ENCODE peak calls at places on chromosome X, in seven cellular contexts. Q, N, R, F, H, Y and O are unnamed samples. For H3K27me3, the result is how much of the 10 kb centered on the place peaks cover.

GRCh38 chrX:150084474-150085229 is 146.4 kb upstream of the EOLA2 start:
- DNase-seq in H (no peak), R (no peak), N (no peak), F (no peak), Q (no peak), Y (no peak), O (no peak)

GRCh38 chrX:46876901-46877300 is 35.3 kb upstream of the JADE3 start:
- DNase-seq in R (no peak), F (no peak), H (no peak), Q (no peak), N (no peak), Y (no peak), O (no peak)

GRCh38 chrX:54012830-54013500 is 31.3 kb downstream of the PHF8 start:
- DNase-seq in N (no peak), F (no peak), Q (no peak), Y (no peak), H (no peak), R (no peak), O (no peak)

GRCh38 chrX:150219374-150220185 is 143.5 kb upstream of the MAMLD1 start:
- DNase-seq in Y (no peak), F (no peak), H (no peak), N (no peak), R (no peak), Q (no peak), O (no peak)

GRCh38 chrX:42269186-42269585 is 345.8 kb upstream of the CASK start:
- DNase-seq in H (no peak), R (no peak), N (no peak), Q (no peak), Y (no peak), F (no peak), O (no peak)

GRCh38 chrX:149074429-149074828 is 430.7 kb downstream of the IDS start:
- DNase-seq in N (no peak), R (no peak), H (no peak), Q (no peak), Y (peak), F (no peak), O (no peak)

GRCh38 chrX:72080150-72080549 is 51.6 kb downstream of the RTL5 start:
- DNase-seq in N (no peak), Y (no peak), Q (no peak), F (no peak), H (no peak), R (no peak), O (no peak)

GRCh38 chrX:21645437-21646220 is 12.5 kb downstream of the KLHL34 start:
- DNase-seq in N (no peak), H (no peak), F (no peak), R (no peak), Q (no peak), Y (no peak), O (no peak)

GRCh38 chrX:19904778-19905367 is 17.5 kb upstream of the SH3KBP1 start:
- DNase-seq in R (peak), Y (no peak), H (no peak), N (no peak), F (no peak), Q (no peak), O (no peak)

GRCh38 chrX:12153741-12154140 is 15.5 kb downstream of the FRMPD4 start:
- DNase-seq in Y (no peak), F (no peak), H (no peak), Q (no peak), R (no peak), N (no peak), O (no peak)

GRCh38 chrX:40327085-40327484 is 229.3 kb upstream of the BCOR start:
- DNase-seq in R (no peak), Y (no peak), N (no peak), H (no peak), Q (no peak), F (no peak), O (no peak)

GRCh38 chrX:21131786-21132185 is 242.4 kb upstream of the CNKSR2 start:
- DNase-seq in Y (no peak), N (no peak), H (no peak), F (no peak), Q (no peak), R (no peak), O (no peak)

GRCh38 chrX:36986231-36986630 is 21.9 kb upstream of the FAM47C start:
- DNase-seq in H (no peak), Q (no peak), Y (no peak), F (no peak), R (no peak), N (no peak), O (no peak)

GRCh38 chrX:139811942-139812629 is 104.1 kb upstream of the MCF2 start:
- DNase-seq in N (no peak), R (no peak), F (no peak), Q (no peak), H (no peak), Y (no peak), O (no peak)

GRCh38 chrX:13339607-13340006 is 19.8 kb upstream of the ATXN3L start:
- DNase-seq in R (no peak), Q (no peak), N (no peak), H (no peak), Y (no peak), F (peak), O (no peak)

GRCh38 chrX:122187065-122187464 is 997.0 kb upstream of the GRIA3 start:
- DNase-seq in H (no peak), N (no peak), R (no peak), Q (no peak), Y (no peak), F (no peak), O (no peak)

GRCh38 chrX:53445977-53446376 is 11.8 kb upstream of the HSD17B10 start:
- DNase-seq in F (peak), Q (no peak), H (peak), N (no peak), Y (no peak), R (peak), O (no peak)

GRCh38 chrX:127519323-127519722 is 532.9 kb downstream of the ACTRT1 start:
- DNase-seq in Q (no peak), N (no peak), Y (no peak), R (no peak), H (no peak), F (no peak), O (no peak)

GRCh38 chrX:13377537-13377936 is 57.7 kb upstream of the ATXN3L start:
- DNase-seq in H (no peak), N (no peak), Y (no peak), Q (no peak), F (no peak), R (no peak), O (peak)

GRCh38 chrX:12548746-12549145 is 242.5 kb upstream of the PRPS2 start:
- DNase-seq in N (no peak), Q (no peak), Y (no peak), F (no peak), H (no peak), R (no peak), O (no peak)

GRCh38 chrX:107773206-107773605 is 2.4 kb downstream of the TSC22D3 start:
- DNase-seq in R (no peak), Y (no peak), Q (no peak), F (no peak), N (no peak), H (no peak), O (no peak)

GRCh38 chrX:15750611-15751159 is 12.6 kb downstream of the CA5B start:
- DNase-seq in Y (no peak), H (no peak), R (no peak), N (no peak), F (no peak), Q (no peak), O (no peak)

GRCh38 chrX:13545731-13546130 is 23.7 kb upstream of the EGFL6 start:
- DNase-seq in Y (no peak), F (no peak), H (no peak), R (no peak), Q (no peak), N (no peak), O (no peak)

GRCh38 chrX:144732588-144732987 is 514.7 kb upstream of the SPANXN1 start:
- DNase-seq in F (no peak), H (no peak), R (no peak), Q (no peak), N (no peak), Y (no peak), O (no peak)

GRCh38 chrX:23668335-23668734 is 1.0 kb downstream of the PRDX4 start:
- DNase-seq in Q (no peak), F (no peak), N (no peak), Y (no peak), H (no peak), R (no peak), O (no peak)

GRCh38 chrX:19846995-19847790 is 40.2 kb downstream of the SH3KBP1 start:
- DNase-seq in F (no peak), Q (no peak), Y (peak), H (no peak), N (no peak), R (peak), O (peak)

GRCh38 chrX:151954730-151955129 is 19.7 kb downstream of the GABRE start:
- DNase-seq in Q (no peak), R (no peak), N (no peak), F (no peak), H (no peak), Y (no peak), O (no peak)

GRCh38 chrX:46204721-46205422 is 340.3 kb downstream of the ZNF674 start:
- DNase-seq in H (no peak), F (no peak), N (no peak), Y (no peak), Q (no peak), R (no peak), O (no peak)

GRCh38 chrX:72202792-72203401 is 21.3 kb downstream of the PIN4 start:
- DNase-seq in Q (no peak), Y (no peak), R (no peak), F (no peak), H (no peak), N (no peak), O (no peak)

GRCh38 chrX:43870758-43871419 is 11.4 kb downstream of the MAOB start:
- DNase-seq in N (no peak), Y (no peak), F (no peak), H (peak), Q (no peak), R (no peak), O (no peak)

GRCh38 chrX:39966186-39966585 is 131.6 kb downstream of the BCOR start:
- DNase-seq in Q (no peak), H (no peak), N (no peak), F (no peak), R (no peak), Y (no peak), O (no peak)

GRCh38 chrX:41677183-41677582 is 11.6 kb upstream of the GPR34 start:
- DNase-seq in Q (no peak), N (no peak), Y (no peak), H (no peak), F (no peak), R (no peak), O (no peak)

GRCh38 chrX:2708016-2708415 is 16.9 kb downstream of the CD99 start:
- DNase-seq in F (no peak), Q (no peak), N (no peak), Y (no peak), H (no peak), R (no peak), O (no peak)

GRCh38 chrX:9988762-9989161 is 21.6 kb downstream of the CLDN34 start:
- DNase-seq in Q (no peak), R (no peak), Y (no peak), N (no peak), F (no peak), H (no peak), O (no peak)

GRCh38 chrX:144683247-144683646 is 564.1 kb upstream of the SPANXN1 start:
- DNase-seq in R (no peak), H (no peak), Y (no peak), N (no peak), Q (no peak), F (no peak), O (no peak)

GRCh38 chrX:79107891-79108718 is 36.4 kb upstream of the GPR174 start:
- DNase-seq in F (no peak), Q (no peak), H (no peak), R (no peak), N (no peak), Y (no peak), O (no peak)

DNA sequence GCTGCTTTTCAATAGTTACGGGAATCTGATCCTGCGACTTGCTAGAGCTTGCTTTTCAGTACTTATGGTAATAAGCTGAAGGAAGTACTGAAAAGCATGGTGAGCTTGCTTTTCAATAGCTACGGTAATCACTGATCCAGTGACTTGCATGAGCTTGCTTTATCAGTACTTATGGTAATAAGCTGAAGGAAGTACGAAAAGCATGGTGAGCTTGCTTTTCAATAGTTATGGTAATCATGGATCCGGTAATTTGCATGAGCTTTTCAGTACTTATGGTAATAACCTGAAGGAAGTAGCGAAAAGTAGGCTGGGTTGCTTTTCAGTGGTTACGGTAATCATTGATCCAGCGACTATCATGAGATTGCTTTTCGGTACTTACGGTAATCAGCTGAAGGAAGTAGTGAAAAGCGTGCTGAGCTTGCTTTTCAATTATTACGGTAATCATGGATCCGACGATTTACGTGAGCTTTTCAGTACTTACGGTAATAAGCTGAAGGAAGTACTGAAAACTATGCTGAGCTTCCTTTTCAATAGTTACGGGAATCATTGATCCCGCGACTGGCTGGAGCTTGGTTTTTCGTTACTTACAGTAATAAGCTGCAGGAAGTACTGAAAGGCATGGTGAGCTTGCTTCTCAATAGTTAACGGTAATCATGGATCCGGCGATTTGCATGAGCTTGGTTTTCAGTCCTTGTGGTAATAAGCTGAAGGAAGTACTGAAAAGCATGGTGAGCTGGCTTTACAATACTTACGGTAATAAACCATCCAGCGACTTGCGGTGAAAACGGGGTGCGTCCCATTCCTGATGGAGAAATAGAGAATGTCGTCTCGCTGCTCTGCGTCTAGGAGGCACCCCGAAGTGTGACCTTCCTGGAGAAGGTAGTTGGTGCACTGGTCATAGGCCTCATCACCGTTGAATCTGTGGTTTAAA is 6.5 kb downstream of the CRLF2 start:
- DNase-seq in Y (peak), R (peak), Q (peak), H (no peak), F (peak), N (no peak), O (no peak)
- TF ChIP-seq EP300 in Y (peak), R (no peak), Q (no peak), H (no peak), F (no peak), N (no peak), O (no peak)

GRCh38 chrX:130280901-130281300 is 12.2 kb upstream of the ZNF280C start:
- DNase-seq in N (no peak), Q (no peak), Y (no peak), R (no peak), H (no peak), F (no peak), O (no peak)
- H3K27me3 ChIP-seq in N (under half), Q (under half), Y (under half), R (under half), H (under half), F (under half), O (under half)

DNA sequence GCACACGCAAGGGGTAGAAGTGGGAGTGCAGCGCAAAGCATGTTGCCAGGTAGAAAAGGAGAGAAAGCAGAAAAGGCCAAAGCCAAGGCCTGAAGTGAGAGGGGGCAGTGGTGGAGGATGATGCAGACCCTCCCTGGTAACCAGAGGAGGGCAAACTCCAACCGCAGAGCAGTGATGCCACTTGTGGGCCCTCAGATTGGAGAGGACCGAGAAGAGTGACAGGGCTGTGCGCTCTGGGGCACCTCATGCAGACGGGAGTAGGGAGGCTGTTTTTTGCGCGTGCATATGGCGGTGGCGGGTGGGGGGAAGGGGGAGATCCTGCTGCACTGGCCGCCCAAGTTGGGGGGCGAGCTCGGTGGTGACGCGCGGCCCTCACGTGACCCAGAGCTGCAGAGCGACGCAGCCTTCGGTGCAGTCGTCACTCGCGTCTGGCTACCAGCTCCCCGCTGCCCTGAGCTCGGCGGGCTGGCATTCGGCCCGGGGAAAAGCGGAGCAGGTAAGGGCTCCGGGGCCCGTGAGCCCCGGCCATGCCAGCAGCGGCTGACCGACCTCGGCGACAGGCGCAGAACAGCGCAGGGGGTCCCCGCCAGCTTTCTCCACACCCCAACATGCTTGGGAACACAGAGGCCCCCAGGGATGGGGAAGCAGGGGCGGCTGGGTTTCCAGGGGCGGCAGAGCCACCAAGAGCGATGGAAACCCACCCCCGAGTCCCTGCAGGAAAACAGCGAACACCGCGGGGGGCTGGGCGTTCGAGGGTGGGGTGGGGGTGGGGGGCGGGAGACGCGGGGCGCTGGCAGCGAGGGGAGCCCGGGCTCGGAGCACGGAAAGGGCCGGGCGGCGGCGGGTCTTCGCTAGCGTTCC is at the start of gene BEX3:
- DNase-seq in N (peak), Q (peak), R (no peak), F (peak), H (peak), Y (peak), O (peak)
- TF ChIP-seq POLR2A in N (no peak), Q (peak), R (no peak), F (peak), H (no peak), Y (peak), O (peak)

DNA sequence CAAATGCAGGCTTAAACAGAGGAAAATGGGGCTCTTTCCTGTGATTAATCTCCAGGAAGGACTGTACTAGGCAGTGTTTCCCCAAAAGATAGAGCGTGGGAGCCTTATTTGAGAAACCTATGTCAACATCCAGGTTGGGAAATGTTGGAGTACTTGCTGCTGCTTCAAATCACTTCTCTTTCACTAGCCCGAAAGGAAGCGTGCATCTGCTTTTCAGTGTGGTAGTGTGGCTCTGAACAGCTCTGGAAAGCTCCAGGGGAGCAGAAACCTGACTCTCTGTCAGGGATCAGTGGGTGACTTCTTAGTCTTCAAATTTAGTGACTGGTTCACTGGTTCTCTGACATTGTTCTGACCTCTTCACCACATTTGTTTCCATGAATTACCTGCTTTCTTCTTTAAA is 36.8 kb downstream of the DLG3 start:
- DNase-seq in N (no peak), R (no peak), Y (no peak), Q (no peak), H (no peak), F (no peak), O (no peak)
- TF ChIP-seq EP300 in N (no peak), R (no peak), Y (no peak), Q (no peak), H (no peak), F (no peak), O (no peak)

DNA sequence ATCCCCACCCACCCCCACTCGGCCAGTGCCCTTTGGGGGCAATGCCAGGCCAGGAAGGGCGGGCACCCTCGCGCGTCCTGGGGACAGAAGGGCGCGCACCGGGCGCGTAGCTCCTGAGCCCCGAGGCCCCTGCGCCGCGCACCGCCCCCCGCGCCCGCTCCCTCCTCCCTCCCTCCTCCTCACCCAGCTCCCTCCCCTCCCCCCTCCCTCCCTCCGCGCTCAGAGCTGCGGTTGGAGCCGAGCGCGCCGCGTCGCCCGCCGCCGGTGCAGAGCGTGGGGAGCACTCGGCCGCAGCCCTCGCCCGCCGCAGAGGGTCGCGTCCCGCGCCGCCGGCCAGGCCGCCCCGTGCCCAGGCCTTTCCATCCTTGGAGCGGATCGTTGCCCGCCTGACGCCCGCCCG is at the start of gene ATP2B3:
- DNase-seq in R (no peak), F (no peak), Q (no peak), Y (no peak), N (no peak), H (no peak), O (no peak)
- H3K27me3 ChIP-seq in R (under half), F (under half), Q (under half), Y (under half), N (under half), H (under half), O (under half)

GRCh38 chrX:133413218-133413925 is 1.9 kb downstream of the GPC4 start:
- DNase-seq in H (no peak), Y (no peak), R (no peak), F (peak), Q (peak), N (no peak), O (peak)

GRCh38 chrX:133417364-133417763 is 2.1 kb upstream of the GPC4 start:
- DNase-seq in R (no peak), F (no peak), Q (no peak), H (no peak), N (no peak), Y (no peak), O (no peak)

GRCh38 chrX:133412665-133413064 is 2.6 kb downstream of the GPC4 start:
- DNase-seq in Q (no peak), N (no peak), R (no peak), Y (no peak), H (no peak), F (no peak), O (no peak)

GRCh38 chrX:133414399-133415275 is 652 bp downstream of the GPC4 start:
- DNase-seq in R (no peak), N (no peak), H (no peak), Y (no peak), Q (peak), F (peak), O (peak)

GRCh38 chrX:133415276-133416105 is at the start of gene GPC4:
- DNase-seq in H (peak), R (no peak), N (no peak), Q (peak), Y (peak), F (peak), O (peak)
- TF ChIP-seq POLR2A in H (no peak), R (no peak), N (no peak), Q (peak), Y (peak), F (peak), O (no peak)